ENCODE peak calls at places on chromosomes 7 and 10, in nine cellular contexts. E, W, O, X, Y, G, F, L and R are unnamed samples.
A peak's percentile ranks its signal among the peaks of the same experiment; 100 is the strongest.

GRCh38 chr10:83078160-83078559 is 1061.1 kb upstream of the GHITM start:
- DNase-seq in E (peak; percentile 1), W (peak; percentile 57), O (no peak), X (no peak), Y (no peak), G (no peak), F (no peak), L (no peak), R (peak; percentile 8)

GRCh38 chr7:157318015-157318706 is 18.6 kb upstream of the DNAJB6 start:
- DNase-seq in E (peak; percentile 76), W (no peak), O (peak; percentile 91), X (no peak), Y (no peak), G (no peak), F (no peak), L (no peak), R (peak; percentile 79)

GRCh38 chr10:126240483-126240882 is 147.8 kb downstream of the ADAM12 start:
- DNase-seq in E (no peak), W (no peak), O (no peak), X (no peak), Y (no peak), G (no peak), F (no peak), L (no peak), R (no peak)

GRCh38 chr10:5811387-5811821 is 1.8 kb downstream of the GDI2 start:
- DNase-seq in E (peak; percentile 40), W (peak; percentile 66), O (peak; percentile 68), X (no peak), Y (no peak), G (no peak), F (peak; percentile 20), L (no peak), R (peak; percentile 45)

GRCh38 chr7:45484094-45484493 is 90.1 kb upstream of the ADCY1 start:
- DNase-seq in E (no peak), W (peak; percentile 6), O (no peak), X (no peak), Y (no peak), G (no peak), F (no peak), L (no peak), R (no peak)

GRCh38 chr7:27095897-27096755 is at the start of gene HOXA1:
- DNase-seq in E (peak; percentile 94), W (peak; percentile 88), O (peak; percentile 98), X (no peak), Y (peak; percentile 75), G (peak; percentile 73), F (peak; percentile 92), L (peak; percentile 99), R (no peak)

GRCh38 chr7:108395442-108395841 is 60.8 kb downstream of the NRCAM start:
- DNase-seq in E (no peak), W (no peak), O (no peak), X (no peak), Y (no peak), G (no peak), F (no peak), L (no peak), R (no peak)

GRCh38 chr7:148941598-148942280 is 57.6 kb upstream of the EZH2 start:
- DNase-seq in E (peak; percentile 75), W (peak; percentile 85), O (peak; percentile 79), X (peak; percentile 85), Y (peak; percentile 52), G (peak; percentile 53), F (peak; percentile 68), L (peak; percentile 66), R (peak; percentile 38)

GRCh38 chr10:95408931-95409873 is 118.4 kb upstream of the PDLIM1 start:
- DNase-seq in E (peak; percentile 66), W (peak; percentile 23), O (peak; percentile 4), X (no peak), Y (no peak), G (no peak), F (no peak), L (no peak), R (no peak)

GRCh38 chr7:150565239-150565638 is 2.0 kb upstream of the GIMAP4 start:
- DNase-seq in E (no peak), W (no peak), O (no peak), X (no peak), Y (no peak), G (no peak), F (no peak), L (no peak), R (no peak)

GRCh38 chr10:31479752-31480151 is 160.7 kb downstream of the ZEB1 start:
- DNase-seq in E (peak; percentile 3), W (no peak), O (peak; percentile 28), X (no peak), Y (no peak), G (no peak), F (no peak), L (no peak), R (no peak)

GRCh38 chr10:93921338-93921737 is 27.6 kb downstream of the SLC35G1 start:
- DNase-seq in E (no peak), W (peak; percentile 25), O (no peak), X (peak; percentile 5), Y (no peak), G (peak; percentile 2), F (peak; percentile 35), L (no peak), R (no peak)

GRCh38 chr7:50721160-50721559 is 61.5 kb downstream of the GRB10 start:
- DNase-seq in E (no peak), W (no peak), O (no peak), X (no peak), Y (no peak), G (no peak), F (no peak), L (no peak), R (no peak)

GRCh38 chr7:50725774-50726173 is 56.9 kb downstream of the GRB10 start:
- DNase-seq in E (no peak), W (no peak), O (no peak), X (no peak), Y (peak; percentile 44), G (no peak), F (no peak), L (no peak), R (no peak)

GRCh38 chr7:50724526-50725520 is 57.9 kb downstream of the GRB10 start:
- DNase-seq in E (no peak), W (peak; percentile 63), O (no peak), X (no peak), Y (no peak), G (no peak), F (no peak), L (no peak), R (no peak)

GRCh38 chr7:50721661-50722259 is 60.9 kb downstream of the GRB10 start:
- DNase-seq in E (no peak), W (peak; percentile 31), O (no peak), X (no peak), Y (no peak), G (no peak), F (peak; percentile 45), L (no peak), R (no peak)

GRCh38 chr7:50723888-50724287 is 58.8 kb downstream of the GRB10 start:
- DNase-seq in E (no peak), W (no peak), O (no peak), X (no peak), Y (no peak), G (no peak), F (no peak), L (no peak), R (no peak)
- H3K4me1 ChIP-seq in E (peaks cover 10% of the 10 kb centered on the region), W (no peaks in the 10 kb centered on the region), O (peaks cover 18% of the 10 kb centered on the region), X (peaks cover 28% of the 10 kb centered on the region), Y (peaks cover 8% of the 10 kb centered on the region), G (no peaks in the 10 kb centered on the region), F (peaks cover 4% of the 10 kb centered on the region), L (peaks cover 18% of the 10 kb centered on the region), R (no peaks in the 10 kb centered on the region)

DNA sequence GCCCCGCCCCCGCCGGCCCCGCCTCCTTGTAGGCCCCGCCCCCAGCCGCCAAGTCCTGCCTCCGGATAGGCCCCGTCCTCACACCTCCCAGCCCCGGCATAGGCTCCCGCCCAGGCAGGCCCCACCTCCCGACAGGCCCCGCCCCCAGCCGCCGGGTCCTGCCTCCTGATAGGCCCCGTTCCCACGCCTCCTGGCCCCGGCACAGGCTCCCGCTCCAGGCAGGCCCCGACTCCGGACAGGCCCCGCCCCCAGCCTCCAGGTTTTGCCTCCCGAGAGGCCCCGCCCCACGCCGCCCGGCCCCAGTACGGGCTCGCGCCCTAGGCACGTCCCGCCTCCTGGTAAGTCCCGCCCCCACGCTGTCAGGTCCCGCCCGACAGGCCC is 232 bp upstream of the MICALL2 start:
- DNase-seq in E (peak; percentile 97), W (peak; percentile 99), O (peak; percentile 100), X (peak; percentile 100), Y (peak; percentile 99), G (peak; percentile 96), F (peak; percentile 100), L (peak; percentile 99), R (peak; percentile 87)
- H3K4me1 ChIP-seq in E (peaks cover 37% of the 10 kb centered on the region), W (no peaks in the 10 kb centered on the region), O (peaks cover 21% of the 10 kb centered on the region), X (peaks cover 17% of the 10 kb centered on the region), Y (peaks cover 9% of the 10 kb centered on the region), G (peaks cover 23% of the 10 kb centered on the region), F (peaks cover 32% of the 10 kb centered on the region), L (peaks cover 65% of the 10 kb centered on the region), R (peaks cover 15% of the 10 kb centered on the region)

DNA sequence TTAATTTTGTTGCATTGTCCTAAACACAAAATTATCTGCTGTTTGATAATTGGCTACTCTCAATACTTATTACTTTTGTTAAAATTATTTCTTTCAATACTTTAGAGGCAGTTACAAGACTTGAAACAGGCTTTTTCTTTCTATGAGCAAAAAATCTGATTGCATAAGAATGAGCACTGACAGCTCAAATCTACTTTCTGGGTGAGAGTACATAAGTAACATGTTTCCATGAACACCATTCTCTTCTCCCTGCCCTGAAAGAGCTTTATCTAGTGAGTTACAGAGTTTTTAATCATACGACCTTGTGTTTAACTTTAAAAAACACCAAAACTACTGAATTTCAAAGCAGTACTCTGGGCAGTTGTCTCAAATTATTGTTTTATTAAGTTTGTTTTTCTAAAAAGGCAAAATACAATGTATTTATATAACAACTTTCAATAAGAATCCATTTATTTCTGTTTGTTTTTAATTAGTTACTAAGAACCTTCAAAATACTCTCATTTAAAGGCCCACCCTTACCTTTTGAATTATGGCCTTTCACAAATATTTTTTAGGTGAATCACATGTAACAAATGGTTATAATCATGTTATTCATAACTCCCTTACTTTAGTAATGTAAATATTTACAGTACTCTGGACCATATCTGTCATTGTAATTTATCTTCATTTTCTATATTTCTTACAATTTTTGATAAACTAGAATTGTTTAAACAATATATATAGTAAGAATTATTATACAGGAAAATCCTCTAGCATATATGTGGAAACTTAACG is 23.0 kb upstream of the TFAM start:
- DNase-seq in E (peak; percentile 65), W (no peak), O (no peak), X (no peak), Y (no peak), G (no peak), F (no peak), L (no peak), R (no peak)
- H3K4me1 ChIP-seq in E (peaks cover 30% of the 10 kb centered on the region), W (no peaks in the 10 kb centered on the region), O (no peaks in the 10 kb centered on the region), X (peaks cover 4% of the 10 kb centered on the region), Y (no peaks in the 10 kb centered on the region), G (no peaks in the 10 kb centered on the region), F (no peaks in the 10 kb centered on the region), L (peaks cover 23% of the 10 kb centered on the region), R (peaks cover 19% of the 10 kb centered on the region)

DNA sequence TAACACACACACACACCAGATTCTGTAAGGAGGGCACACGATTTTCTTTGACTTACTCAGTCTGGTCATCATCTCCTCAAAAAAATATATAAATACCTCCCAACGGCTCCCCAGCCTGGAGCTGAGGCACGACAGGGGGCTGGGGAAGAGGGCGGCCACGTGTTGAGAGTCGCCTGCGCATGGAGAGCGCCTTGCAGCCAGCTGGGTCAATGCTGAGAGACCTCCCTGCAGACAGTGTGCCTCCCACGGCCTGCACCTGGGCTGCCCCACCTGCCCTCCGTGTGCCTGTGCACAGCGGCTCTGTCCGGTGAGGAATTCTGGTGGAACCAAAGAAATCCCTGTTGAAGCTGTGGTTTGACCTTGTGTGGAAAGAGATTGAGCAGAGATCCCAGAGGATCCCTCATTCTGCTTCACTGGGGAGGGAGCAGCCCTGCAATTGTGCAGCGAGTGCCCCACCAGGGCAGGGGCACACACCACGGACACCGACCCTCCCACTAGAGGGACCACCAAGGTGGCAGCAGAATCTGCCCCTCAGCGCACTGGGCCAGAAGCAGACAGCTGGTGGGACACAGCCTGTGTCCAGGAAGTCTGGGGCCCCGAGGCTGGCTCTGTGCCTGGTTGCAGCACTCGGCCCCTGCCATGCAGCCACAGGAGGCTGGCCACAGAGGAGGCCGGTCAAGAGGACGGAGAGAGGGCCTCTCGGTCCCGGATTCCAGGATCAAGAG is 150.5 kb upstream of the PPP2R2D start:
- DNase-seq in E (no peak), W (no peak), O (no peak), X (no peak), Y (no peak), G (no peak), F (no peak), L (no peak), R (no peak)
- H3K4me1 ChIP-seq in E (no peaks in the 10 kb centered on the region), W (peaks cover 16% of the 10 kb centered on the region), O (no peaks in the 10 kb centered on the region), X (no peaks in the 10 kb centered on the region), Y (no peaks in the 10 kb centered on the region), G (no peaks in the 10 kb centered on the region), F (no peaks in the 10 kb centered on the region), L (peaks cover 7% of the 10 kb centered on the region), R (no peaks in the 10 kb centered on the region)